ENCODE peak calls at places on chromosomes 13 and 19, in four cellular contexts. One of them, this sample, is unnamed.

GRCh38 chr19:15934332-15935078 is at the start of gene CYP4F11:
- DNase-seq in MV-4-11: no peak
- DNase-seq in neural crest cell: no peak
- DNase-seq in T-helper 2 cell treated with Interferon-gamma antibody and Interleukin-4, amounts not matched to agents 5 μg/mL and 100 μg/mL, for 36 hours: no peak
- DNase-seq in this sample: no peak

GRCh38 chr13:51885651-51886050 is 23.9 kb downstream of the CCDC70 start:
- DNase-seq in MV-4-11: no peak
- DNase-seq in neural crest cell: no peak
- DNase-seq in T-helper 2 cell treated with Interferon-gamma antibody and Interleukin-4, amounts not matched to agents 5 μg/mL and 100 μg/mL, for 36 hours: no peak
- DNase-seq in this sample: no peak

GRCh38 chr13:52048516-52048915 is 24.0 kb downstream of the UTP14C start:
- DNase-seq in MV-4-11: no peak
- DNase-seq in neural crest cell: no peak
- DNase-seq in T-helper 2 cell treated with Interferon-gamma antibody and Interleukin-4, amounts not matched to agents 5 μg/mL and 100 μg/mL, for 36 hours: no peak
- DNase-seq in this sample: no peak

GRCh38 chr13:111021270-111021669 is 93.8 kb upstream of the ARHGEF7 start:
- DNase-seq in MV-4-11: no peak
- DNase-seq in neural crest cell: no peak
- DNase-seq in T-helper 2 cell treated with Interferon-gamma antibody and Interleukin-4, amounts not matched to agents 5 μg/mL and 100 μg/mL, for 36 hours: no peak
- DNase-seq in this sample: no peak

GRCh38 chr13:62544928-62545327 is 1129.3 kb upstream of the PCDH20 start:
- DNase-seq in MV-4-11: no peak
- DNase-seq in neural crest cell: no peak
- DNase-seq in T-helper 2 cell treated with Interferon-gamma antibody and Interleukin-4, amounts not matched to agents 5 μg/mL and 100 μg/mL, for 36 hours: no peak
- DNase-seq in this sample: no peak

GRCh38 chr19:45161715-45162463 is 1.1 kb upstream of the NKPD1 start:
- DNase-seq in MV-4-11: no peak
- DNase-seq in neural crest cell: peak; percentile 75
- DNase-seq in T-helper 2 cell treated with Interferon-gamma antibody and Interleukin-4, amounts not matched to agents 5 μg/mL and 100 μg/mL, for 36 hours: no peak
- DNase-seq in this sample: no peak

GRCh38 chr13:32911506-32911905 is 104.7 kb upstream of the KL start:
- DNase-seq in MV-4-11: peak; percentile 75
- DNase-seq in neural crest cell: no peak
- DNase-seq in T-helper 2 cell treated with Interferon-gamma antibody and Interleukin-4, amounts not matched to agents 5 μg/mL and 100 μg/mL, for 36 hours: peak; percentile 30
- DNase-seq in this sample: peak; percentile 22

GRCh38 chr13:24187185-24187584 is 26.7 kb downstream of the SPATA13 start:
- DNase-seq in MV-4-11: peak; percentile 96
- DNase-seq in neural crest cell: no peak
- DNase-seq in T-helper 2 cell treated with Interferon-gamma antibody and Interleukin-4, amounts not matched to agents 5 μg/mL and 100 μg/mL, for 36 hours: peak; percentile 41
- DNase-seq in this sample: no peak

GRCh38 chr13:109344552-109345157 is 441.7 kb downstream of the IRS2 start:
- DNase-seq in MV-4-11: no peak
- DNase-seq in neural crest cell: no peak
- DNase-seq in T-helper 2 cell treated with Interferon-gamma antibody and Interleukin-4, amounts not matched to agents 5 μg/mL and 100 μg/mL, for 36 hours: no peak
- DNase-seq in this sample: no peak

GRCh38 chr19:45142728-45143115 is 18.1 kb downstream of the NKPD1 start:
- DNase-seq in MV-4-11: no peak
- DNase-seq in neural crest cell: no peak
- DNase-seq in T-helper 2 cell treated with Interferon-gamma antibody and Interleukin-4, amounts not matched to agents 5 μg/mL and 100 μg/mL, for 36 hours: no peak
- DNase-seq in this sample: no peak

GRCh38 chr19:17243340-17243853 is 2.3 kb downstream of the NR2F6 start:
- DNase-seq in MV-4-11: no peak
- DNase-seq in neural crest cell: no peak
- DNase-seq in T-helper 2 cell treated with Interferon-gamma antibody and Interleukin-4, amounts not matched to agents 5 μg/mL and 100 μg/mL, for 36 hours: no peak
- DNase-seq in this sample: no peak

GRCh38 chr13:52459668-52460067 is 4.4 kb downstream of the CKAP2 start:
- DNase-seq in MV-4-11: no peak
- DNase-seq in neural crest cell: no peak
- DNase-seq in T-helper 2 cell treated with Interferon-gamma antibody and Interleukin-4, amounts not matched to agents 5 μg/mL and 100 μg/mL, for 36 hours: no peak
- DNase-seq in this sample: no peak

GRCh38 chr13:57588639-57589038 is 42.9 kb upstream of the PCDH17 start:
- DNase-seq in MV-4-11: no peak
- DNase-seq in neural crest cell: no peak
- DNase-seq in T-helper 2 cell treated with Interferon-gamma antibody and Interleukin-4, amounts not matched to agents 5 μg/mL and 100 μg/mL, for 36 hours: no peak
- DNase-seq in this sample: no peak

GRCh38 chr19:55376381-55376933 is at the start of gene TMEM190:
- DNase-seq in MV-4-11: no peak
- DNase-seq in neural crest cell: no peak
- DNase-seq in T-helper 2 cell treated with Interferon-gamma antibody and Interleukin-4, amounts not matched to agents 5 μg/mL and 100 μg/mL, for 36 hours: no peak
- DNase-seq in this sample: no peak

GRCh38 chr19:21439372-21439771 is 42.4 kb downstream of the ZNF493 start:
- DNase-seq in MV-4-11: peak; percentile 84
- DNase-seq in neural crest cell: no peak
- DNase-seq in T-helper 2 cell treated with Interferon-gamma antibody and Interleukin-4, amounts not matched to agents 5 μg/mL and 100 μg/mL, for 36 hours: no peak
- DNase-seq in this sample: no peak

GRCh38 chr13:44703371-44703770 is 127.2 kb upstream of the TSC22D1 start:
- DNase-seq in MV-4-11: no peak
- DNase-seq in neural crest cell: no peak
- DNase-seq in T-helper 2 cell treated with Interferon-gamma antibody and Interleukin-4, amounts not matched to agents 5 μg/mL and 100 μg/mL, for 36 hours: no peak
- DNase-seq in this sample: no peak

GRCh38 chr13:24680258-24680920 is at the start of gene ATP12A:
- DNase-seq in MV-4-11: no peak
- DNase-seq in neural crest cell: no peak
- DNase-seq in T-helper 2 cell treated with Interferon-gamma antibody and Interleukin-4, amounts not matched to agents 5 μg/mL and 100 μg/mL, for 36 hours: peak; percentile 39
- DNase-seq in this sample: no peak

GRCh38 chr19:51573331-51573730 is 2.2 kb downstream of the ZNF175 start:
- DNase-seq in MV-4-11: no peak
- DNase-seq in neural crest cell: no peak
- DNase-seq in T-helper 2 cell treated with Interferon-gamma antibody and Interleukin-4, amounts not matched to agents 5 μg/mL and 100 μg/mL, for 36 hours: no peak
- DNase-seq in this sample: no peak

GRCh38 chr19:8321760-8322637 is 703 bp downstream of the RPS28 start:
- DNase-seq in MV-4-11: no peak
- DNase-seq in neural crest cell: no peak
- DNase-seq in T-helper 2 cell treated with Interferon-gamma antibody and Interleukin-4, amounts not matched to agents 5 μg/mL and 100 μg/mL, for 36 hours: no peak
- DNase-seq in this sample: no peak

GRCh38 chr19:38912600-38913514 is 871 bp upstream of the CCER2 start:
- DNase-seq in MV-4-11: peak; percentile 100
- DNase-seq in neural crest cell: no peak
- DNase-seq in T-helper 2 cell treated with Interferon-gamma antibody and Interleukin-4, amounts not matched to agents 5 μg/mL and 100 μg/mL, for 36 hours: no peak
- DNase-seq in this sample: no peak

GRCh38 chr13:84446972-84447700 is 564.9 kb upstream of the SLITRK1 start:
- DNase-seq in MV-4-11: no peak
- DNase-seq in neural crest cell: no peak
- DNase-seq in T-helper 2 cell treated with Interferon-gamma antibody and Interleukin-4, amounts not matched to agents 5 μg/mL and 100 μg/mL, for 36 hours: no peak
- DNase-seq in this sample: peak; percentile 77

GRCh38 chr19:18931316-18932162 is 9.5 kb downstream of the HOMER3 start:
- DNase-seq in MV-4-11: no peak
- DNase-seq in neural crest cell: no peak
- DNase-seq in T-helper 2 cell treated with Interferon-gamma antibody and Interleukin-4, amounts not matched to agents 5 μg/mL and 100 μg/mL, for 36 hours: no peak
- DNase-seq in this sample: no peak

GRCh38 chr13:26497991-26498423 is 59.5 kb upstream of the WASF3 start:
- DNase-seq in MV-4-11: no peak
- DNase-seq in neural crest cell: no peak
- DNase-seq in T-helper 2 cell treated with Interferon-gamma antibody and Interleukin-4, amounts not matched to agents 5 μg/mL and 100 μg/mL, for 36 hours: no peak
- DNase-seq in this sample: peak; percentile 52

GRCh38 chr19:30479231-30479630 is 107.0 kb downstream of the ZNF536 start:
- DNase-seq in MV-4-11: no peak
- DNase-seq in neural crest cell: no peak
- DNase-seq in T-helper 2 cell treated with Interferon-gamma antibody and Interleukin-4, amounts not matched to agents 5 μg/mL and 100 μg/mL, for 36 hours: no peak
- DNase-seq in this sample: peak; percentile 51

GRCh38 chr19:18317998-18318800 is 4.7 kb downstream of the LSM4 start:
- DNase-seq in MV-4-11: peak; percentile 54
- DNase-seq in neural crest cell: no peak
- DNase-seq in T-helper 2 cell treated with Interferon-gamma antibody and Interleukin-4, amounts not matched to agents 5 μg/mL and 100 μg/mL, for 36 hours: peak; percentile 40
- DNase-seq in this sample: no peak

GRCh38 chr19:38386968-38387549 is 775 bp downstream of the GGN start:
- DNase-seq in MV-4-11: peak; percentile 49
- DNase-seq in neural crest cell: no peak
- DNase-seq in T-helper 2 cell treated with Interferon-gamma antibody and Interleukin-4, amounts not matched to agents 5 μg/mL and 100 μg/mL, for 36 hours: no peak
- DNase-seq in this sample: no peak